ENCODE peak calls at places on chromosome 2, in four cellular contexts. S, P, R and I are unnamed samples.

GRCh38 chr2:23360571-23361125 is 24.3 kb upstream of the KLHL29 start:
- DNase-seq in S (peak; percentile 5), R (no peak), P (no peak), I (no peak)

GRCh38 chr2:240896871-240897692 is 1.1 kb upstream of the MAB21L4 start:
- DNase-seq in S (no peak), P (no peak), R (no peak), I (no peak)

GRCh38 chr2:241817126-241817820 is 8.3 kb downstream of the NEU4 start:
- DNase-seq in P (no peak), R (no peak), S (no peak), I (no peak)

GRCh38 chr2:67066782-67067181 is 330.4 kb upstream of the ETAA1 start:
- DNase-seq in R (no peak), S (no peak), P (no peak), I (no peak)

GRCh38 chr2:1818404-1818803 is 74.1 kb upstream of the PXDN start:
- DNase-seq in S (peak; percentile 38), P (no peak), R (no peak), I (no peak)

GRCh38 chr2:8524388-8524787 is 157.5 kb upstream of the ID2 start:
- DNase-seq in S (no peak), R (no peak), P (no peak), I (no peak)

GRCh38 chr2:148813603-148814065 is 61.4 kb upstream of the KIF5C start:
- DNase-seq in P (no peak), S (no peak), R (no peak), I (no peak)

GRCh38 chr2:190482441-190482840 is 52.1 kb downstream of the NEMP2 start:
- DNase-seq in R (no peak), S (peak; percentile 13), P (no peak), I (no peak)

GRCh38 chr2:141493936-141494335 is 636.9 kb downstream of the LRP1B start:
- DNase-seq in R (no peak), P (no peak), S (no peak), I (no peak)

GRCh38 chr2:65215946-65216345 is 11.7 kb upstream of the ACTR2 start:
- DNase-seq in R (no peak), P (no peak), S (no peak), I (no peak)

GRCh38 chr2:33380001-33380609 is 96.3 kb upstream of the RASGRP3 start:
- DNase-seq in S (peak; percentile 21), R (no peak), P (no peak), I (no peak)

GRCh38 chr2:134256961-134257360 is 3.1 kb downstream of the MGAT5 start:
- DNase-seq in R (no peak), S (no peak), P (no peak), I (no peak)

GRCh38 chr2:233463586-233463985 is 103.0 kb downstream of the USP40 start:
- DNase-seq in R (no peak), P (no peak), S (no peak), I (no peak)

GRCh38 chr2:20191714-20192569 is 33.0 kb downstream of the SDC1 start:
- DNase-seq in S (no peak), R (no peak), P (no peak), I (no peak)

GRCh38 chr2:156800065-156800556 is 363.9 kb downstream of the GPD2 start:
- DNase-seq in P (no peak), S (no peak), R (no peak), I (peak; percentile 81)

GRCh38 chr2:147524912-147525311 is 319.9 kb upstream of the ACVR2A start:
- DNase-seq in R (no peak), S (no peak), P (no peak), I (no peak)

GRCh38 chr2:11590193-11590592 is 56.3 kb downstream of the GREB1 start:
- DNase-seq in P (no peak), S (no peak), R (no peak), I (no peak)